ENCODE peak calls at places on chromosomes 12 and 14, in four cellular contexts. N is heart right ventricle, X is T-helper 1 cell, O is uterus. I is an unnamed sample.

GRCh38 chr12:67649165-67650126 is 901 bp downstream of the DYRK2 start:
- DNase-seq in N (peak), X (peak), O (peak), I (no peak)

GRCh38 chr14:105528859-105529505 is 2.6 kb downstream of the TMEM121 start:
- DNase-seq in O (no peak), X (no peak), N (no peak), I (no peak)

GRCh38 chr14:74611672-74612345 is at the start of gene LTBP2:
- DNase-seq in O (peak), N (no peak), X (no peak), I (no peak)

GRCh38 chr12:88538250-88538649 is 42.0 kb downstream of the KITLG start:
- DNase-seq in O (no peak), N (no peak), X (no peak), I (no peak)

GRCh38 chr12:57609091-57609780 is 2.0 kb upstream of the ARHGEF25 start:
- DNase-seq in X (no peak), O (peak), N (no peak), I (no peak)

GRCh38 chr12:80282761-80283160 is 161.3 kb upstream of the PTPRQ start:
- DNase-seq in O (no peak), N (no peak), X (no peak), I (no peak)

GRCh38 chr14:96987771-96988170 is 190.6 kb downstream of the VRK1 start:
- DNase-seq in X (no peak), N (no peak), O (no peak), I (no peak)

GRCh38 chr12:106919910-106920544 is 35.7 kb upstream of the TMEM263 start:
- DNase-seq in X (no peak), O (no peak), N (peak), I (peak)

GRCh38 chr14:51432302-51432948 is 192.4 kb downstream of the TMX1 start:
- DNase-seq in X (no peak), O (no peak), N (no peak), I (no peak)

GRCh38 chr12:53536962-53537361 is 29.7 kb upstream of the NPFF start:
- DNase-seq in O (no peak), N (no peak), X (no peak), I (no peak)

GRCh38 chr14:78997811-78998210 is 827.6 kb downstream of the NRXN3 start:
- DNase-seq in X (no peak), N (peak), O (peak), I (no peak)

GRCh38 chr14:101587403-101587998 is 26.2 kb downstream of the DIO3 start:
- DNase-seq in X (no peak), O (no peak), N (no peak), I (no peak)

GRCh38 chr12:75760481-75761324 is 249.3 kb upstream of the KRR1 start:
- DNase-seq in O (no peak), X (no peak), N (no peak), I (no peak)

GRCh38 chr12:100858658-100859057 is 64.1 kb downstream of the ANO4 start:
- DNase-seq in N (no peak), X (no peak), O (no peak), I (no peak)

GRCh38 chr14:69005432-69006148 is 26.5 kb upstream of the ACTN1 start:
- DNase-seq in O (peak), X (no peak), N (peak), I (peak)